ENCODE peak calls at places on chromosomes 11 and 22, in five cellular contexts. O, C, H, Q and B are unnamed samples.

GRCh38 chr22:24156146-24156914 is 25.0 kb upstream of the SUSD2 start:
- DNase-seq in O (peak; percentile 45), C (peak; percentile 56), H (no peak), Q (peak; percentile 46), B (no peak)

GRCh38 chr11:101138245-101138930 is 8.8 kb upstream of the PGR start:
- DNase-seq in O (no peak), C (no peak), H (no peak), Q (no peak), B (no peak)

GRCh38 chr11:1486054-1486825 is at the start of gene MOB2:
- DNase-seq in O (no peak), C (no peak), H (no peak), Q (no peak), B (no peak)

GRCh38 chr22:25375683-25376082 is 156.2 kb downstream of the CRYBB2 start:
- DNase-seq in O (no peak), C (no peak), H (no peak), Q (no peak), B (no peak)

GRCh38 chr11:74678591-74679512 is 52.4 kb downstream of the CHRDL2 start:
- DNase-seq in O (no peak), C (no peak), H (no peak), Q (no peak), B (no peak)

GRCh38 chr22:50548046-50548912 is 2.6 kb downstream of the KLHDC7B start:
- DNase-seq in O (peak; percentile 52), C (no peak), H (no peak), Q (no peak), B (no peak)

GRCh38 chr22:25141994-25142620 is 57.6 kb upstream of the CRYBB3 start:
- DNase-seq in O (no peak), C (no peak), H (no peak), Q (no peak), B (no peak)

GRCh38 chr11:69131644-69132300 is 24.0 kb upstream of the SMIM38 start:
- DNase-seq in O (no peak), C (no peak), H (peak; percentile 21), Q (no peak), B (no peak)

GRCh38 chr11:131859811-131860210 is 489.4 kb downstream of the NTM start:
- DNase-seq in O (no peak), C (no peak), H (no peak), Q (no peak), B (no peak)

GRCh38 chr11:108278546-108278945 is 55.7 kb downstream of the ATM start:
- DNase-seq in O (no peak), C (no peak), H (no peak), Q (no peak), B (no peak)

GRCh38 chr11:57312511-57313021 is 12.2 kb downstream of the TNKS1BP1 start:
- DNase-seq in O (no peak), C (no peak), H (no peak), Q (no peak), B (no peak)

GRCh38 chr11:104967493-104968364 is 645 bp downstream of the CASP4 start:
- DNase-seq in O (no peak), C (no peak), H (no peak), Q (no peak), B (no peak)

GRCh38 chr11:19711911-19712280 is 741 bp upstream of the NAV2 start:
- DNase-seq in O (no peak), C (no peak), H (no peak), Q (no peak), B (no peak)

GRCh38 chr11:70481625-70482528 is 83.5 kb downstream of the CTTN start:
- DNase-seq in O (no peak), C (no peak), H (no peak), Q (no peak), B (no peak)

GRCh38 chr22:44360686-44361381 is 48.1 kb upstream of the SHISAL1 start:
- DNase-seq in O (no peak), C (no peak), H (no peak), Q (no peak), B (no peak)

GRCh38 chr11:10742460-10743208 is 8.4 kb upstream of the CTR9 start:
- DNase-seq in O (peak; percentile 9), C (no peak), H (no peak), Q (no peak), B (no peak)

GRCh38 chr22:17237031-17237668 is 17.9 kb upstream of the ADA2 start:
- DNase-seq in O (no peak), C (no peak), H (no peak), Q (no peak), B (no peak)

GRCh38 chr22:39349967-39350802 is at the start of gene SYNGR1:
- DNase-seq in O (no peak), C (peak; percentile 9), H (no peak), Q (no peak), B (no peak)

GRCh38 chr11:37105456-37105855 is 507.4 kb upstream of the RAG2 start:
- DNase-seq in O (no peak), C (no peak), H (no peak), Q (no peak), B (no peak)

GRCh38 chr11:46012185-46012584 is 89.7 kb downstream of the LARGE2 start:
- DNase-seq in O (no peak), C (no peak), H (no peak), Q (no peak), B (no peak)

GRCh38 chr22:19522881-19523239 is 1.4 kb downstream of the CLDN5 start:
- DNase-seq in O (no peak), C (no peak), H (no peak), Q (no peak), B (no peak)

GRCh38 chr11:16403851-16404250 is 47.5 kb upstream of the SOX6 start:
- DNase-seq in O (no peak), C (no peak), H (no peak), Q (no peak), B (no peak)